ENCODE peak calls at places on chromosomes 13 and 19, in four cellular contexts. S, L, H and D are unnamed samples. For H3K4me1, the result is how much of the 10 kb centered on the place peaks cover.

GRCh38 chr13:112688560-112689497 is 1.0 kb upstream of the ATP11A start:
- DNase-seq in L (peak), H (peak), S (no peak), D (peak)

GRCh38 chr19:46371371-46371901 is 24.5 kb downstream of the PPP5C start:
- DNase-seq in H (no peak), L (no peak), S (peak), D (no peak)

GRCh38 chr19:48997972-48998371 is 4.3 kb downstream of the RUVBL2 start:
- DNase-seq in H (peak), L (peak), S (no peak), D (peak)

GRCh38 chr13:21583496-21583895 is 20.5 kb downstream of the MICU2 start:
- DNase-seq in H (no peak), S (no peak), L (peak), D (no peak)

GRCh38 chr19:48487944-48488343 is 18.8 kb downstream of the CYTH2 start:
- DNase-seq in L (no peak), H (peak), S (peak), D (peak)

GRCh38 chr13:107441279-107441678 is 774.1 kb downstream of the LIG4 start:
- DNase-seq in H (peak), S (no peak), L (no peak), D (no peak)

GRCh38 chr19:41298327-41298964 is 11.5 kb upstream of the CCDC97 start:
- DNase-seq in H (peak), S (peak), L (no peak), D (peak)

GRCh38 chr13:29529755-29530154 is 65.7 kb downstream of the SLC7A1 start:
- DNase-seq in H (no peak), S (no peak), L (no peak), D (no peak)

GRCh38 chr19:13056052-13056660 is 46.5 kb downstream of the LYL1 start:
- DNase-seq in S (peak), L (peak), H (peak), D (no peak)

GRCh38 chr13:51781246-51782022 is 22.5 kb downstream of the DHRS12 start:
- DNase-seq in H (peak), S (peak), L (peak), D (no peak)

GRCh38 chr13:23695711-23696512 is 125.7 kb downstream of the TNFRSF19 start:
- DNase-seq in S (no peak), H (no peak), L (no peak), D (peak)

GRCh38 chr13:110055089-110055488 is 251.9 kb downstream of the COL4A1 start:
- DNase-seq in L (no peak), H (peak), S (peak), D (no peak)

GRCh38 chr19:56690668-56691067 is 19.1 kb upstream of the ZNF835 start:
- DNase-seq in S (no peak), H (no peak), L (no peak), D (no peak)

GRCh38 chr13:25222740-25223139 is 50.7 kb upstream of the AMER2 start:
- DNase-seq in H (no peak), L (no peak), S (no peak), D (no peak)

GRCh38 chr13:90883592-90883991 is 463.9 kb upstream of the MIR17HG start:
- DNase-seq in H (no peak), S (no peak), L (no peak), D (no peak)

GRCh38 chr13:72970301-72970880 is 88.4 kb upstream of the KLF5 start:
- DNase-seq in S (peak), H (no peak), L (no peak), D (no peak)

GRCh38 chr19:39150235-39150634 is 24.6 kb downstream of the PAK4 start:
- DNase-seq in H (no peak), S (no peak), L (no peak), D (no peak)

GRCh38 chr19:11166281-11167142 is 10.9 kb upstream of the SPC24 start:
- DNase-seq in S (no peak), L (no peak), H (peak), D (no peak)

GRCh38 chr13:103356226-103356864 is 290.1 kb upstream of the SLC10A2 start:
- DNase-seq in S (no peak), H (no peak), L (no peak), D (no peak)

GRCh38 chr13:86856996-86857395 is 814.2 kb upstream of the SLITRK5 start:
- DNase-seq in S (no peak), L (no peak), H (peak), D (no peak)

GRCh38 chr19:6278051-6278450 is 1.7 kb downstream of the MLLT1 start:
- DNase-seq in L (no peak), H (no peak), S (no peak), D (no peak)

GRCh38 chr13:74839656-74840055 is 642.3 kb downstream of the TBC1D4 start:
- DNase-seq in S (peak), L (no peak), H (peak), D (no peak)

GRCh38 chr19:39409886-39410619 is 2.4 kb upstream of the PLEKHG2 start:
- DNase-seq in S (no peak), H (peak), L (peak), D (peak)

GRCh38 chr19:3080281-3080680 is 13.9 kb upstream of the GNA11 start:
- DNase-seq in S (no peak), H (peak), L (no peak), D (peak)

GRCh38 chr19:46955813-46956371 is 63.7 kb upstream of the NPAS1 start:
- DNase-seq in L (no peak), H (no peak), S (no peak), D (no peak)

GRCh38 chr13:80132741-80133601 is 208.0 kb downstream of the SPRY2 start:
- DNase-seq in L (peak), S (peak), H (peak), D (peak)

GRCh38 chr13:76123548-76123947 is 487.4 kb downstream of the LMO7 start:
- DNase-seq in L (no peak), S (no peak), H (no peak), D (no peak)

GRCh38 chr19:50255115-50255514 is 51.7 kb downstream of the MYH14 start:
- DNase-seq in S (no peak), H (no peak), L (no peak), D (no peak)

GRCh38 chr19:18224525-18225354 is 1.5 kb downstream of the PDE4C start:
- DNase-seq in H (peak), L (peak), S (peak), D (peak)

GRCh38 chr19:30070198-30070969 is 128.3 kb downstream of the URI1 start:
- DNase-seq in L (peak), H (no peak), S (no peak), D (no peak)

GRCh38 chr19:42422092-42422575 is 5.1 kb downstream of the LIPE start:
- DNase-seq in L (no peak), S (no peak), H (no peak), D (no peak)

GRCh38 chr13:46495647-46496046 is 57.3 kb upstream of the LRCH1 start:
- DNase-seq in S (no peak), L (no peak), H (peak), D (no peak)

GRCh38 chr13:21987793-21988192 is 316.9 kb downstream of the FGF9 start:
- DNase-seq in S (no peak), L (no peak), H (no peak), D (no peak)

GRCh38 chr19:8426283-8426682 is 13.2 kb downstream of the MARCHF2 start:
- DNase-seq in H (no peak), S (no peak), L (no peak), D (no peak)

GRCh38 chr19:13023666-13024065 is 28.4 kb downstream of the NFIX start:
- DNase-seq in H (peak), S (no peak), L (no peak), D (no peak)

GRCh38 chr19:3801412-3802096 is 15.4 kb upstream of the MATK start:
- DNase-seq in S (peak), H (peak), L (peak), D (peak)

GRCh38 chr13:84126671-84127171 is 244.4 kb upstream of the SLITRK1 start:
- DNase-seq in S (no peak), L (no peak), H (no peak), D (no peak)

GRCh38 chr13:50526771-50527567 is 316.5 kb downstream of the DLEU7 start:
- DNase-seq in L (no peak), H (no peak), S (no peak), D (no peak)

GRCh38 chr13:113297370-113297871 is 382 bp downstream of the LAMP1 start:
- DNase-seq in S (peak), H (peak), L (no peak), D (peak)

GRCh38 chr19:9847087-9847671 is 12.1 kb downstream of the PIN1 start:
- DNase-seq in H (peak), L (peak), S (peak), D (peak)

GRCh38 chr13:98976941-98977340 is 923 bp downstream of the DOCK9 start:
- DNase-seq in S (no peak), L (no peak), H (peak), D (no peak)
- H3K27ac ChIP-seq in S (peak), L (peak), H (no peak), D (no peak)

DNA sequence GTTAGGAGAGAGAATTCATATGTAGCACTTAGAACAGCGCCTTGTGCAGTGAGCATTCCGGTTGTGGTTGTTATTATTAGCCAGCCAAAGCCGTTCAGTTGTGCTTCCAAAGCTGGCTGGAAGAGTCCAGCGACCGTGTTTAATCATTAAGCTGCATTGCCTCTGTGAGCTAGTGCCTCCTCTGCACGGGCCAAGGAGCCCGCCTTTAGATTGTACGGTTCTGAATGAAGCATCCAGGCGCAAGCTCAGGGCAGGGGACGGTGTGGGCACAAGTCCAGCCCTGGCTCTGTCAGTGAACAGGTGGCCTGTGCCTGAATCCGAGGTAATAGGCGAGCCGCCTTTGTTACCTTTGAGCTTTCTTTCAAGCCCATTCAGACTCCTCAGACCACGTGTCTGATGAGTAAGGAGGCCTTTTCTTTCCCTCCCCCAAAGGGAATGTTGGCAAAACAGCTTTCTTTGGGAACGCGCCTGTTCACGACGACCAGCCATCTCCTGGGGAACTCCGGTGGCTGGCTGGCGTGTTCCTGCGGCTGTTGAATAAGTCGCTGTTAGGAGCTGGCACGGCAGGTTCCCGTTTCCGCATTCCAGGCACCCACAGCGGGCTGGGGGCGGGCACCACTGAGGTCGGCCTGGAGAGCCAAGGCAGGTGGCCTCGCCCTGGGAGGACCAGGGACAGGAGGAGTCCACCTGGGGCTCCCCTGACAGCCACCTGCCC is 25.1 kb downstream of the SIPA1L3 start:
- DNase-seq in S (peak), L (peak), H (peak), D (peak)
- H3K4me1 ChIP-seq in S (under half), L (half or more), H (under half), D (under half)

GRCh38 chr19:45163751-45164150 is 3.0 kb upstream of the NKPD1 start:
- DNase-seq in H (no peak), S (no peak), L (no peak), D (no peak)
- H3K9ac ChIP-seq in H (no peak), S (no peak), L (no peak), D (no peak)

GRCh38 chr13:57624565-57625435 is 6.7 kb upstream of the PCDH17 start:
- DNase-seq in S (peak), L (peak), H (peak), D (no peak)
- H3K27ac ChIP-seq in S (no peak), L (no peak), H (no peak), D (no peak)

DNA sequence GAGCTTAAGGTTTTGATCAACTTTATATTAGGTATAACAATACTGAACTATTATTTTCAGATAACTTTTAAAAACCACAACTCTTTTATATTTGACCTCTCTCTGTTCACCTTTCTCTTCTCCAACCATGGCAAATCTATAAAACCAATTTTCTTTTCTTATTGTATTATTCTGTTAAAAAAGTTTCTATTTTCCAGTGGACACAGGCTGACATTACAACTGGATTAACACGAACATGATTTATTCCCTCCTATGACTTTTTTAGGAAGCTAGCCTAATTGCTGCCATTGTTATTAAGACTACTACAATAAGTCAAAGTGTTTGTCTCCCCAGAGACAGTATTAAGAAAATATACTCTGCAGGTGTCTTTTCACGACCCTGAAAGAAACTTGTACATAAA is 2291.1 kb upstream of the PCDH20 start:
- DNase-seq in H (no peak), S (no peak), L (no peak), D (no peak)
- H3K4me1 ChIP-seq in H (under half), S (under half), L (under half), D (under half)